ENCODE peak calls at places on chromosomes 2 and 18, in nine cellular contexts. P, G, S, N, L, Y, R, C and Q are unnamed samples.

GRCh38 chr2:159592446-159592845 is 23.9 kb downstream of the BAZ2B start:
- DNase-seq in C (no peak), R (no peak), Y (no peak), P (no peak), L (no peak), N (no peak), G (no peak), S (no peak), Q (no peak)

GRCh38 chr2:1985571-1985970 is 241.3 kb upstream of the PXDN start:
- DNase-seq in C (no peak), N (no peak), Y (no peak), S (no peak), L (no peak), G (no peak), R (no peak), P (no peak), Q (no peak)

GRCh38 chr2:67544286-67544685 is 147.2 kb downstream of the ETAA1 start:
- DNase-seq in R (no peak), N (no peak), P (no peak), S (no peak), Y (no peak), C (no peak), G (no peak), L (no peak), Q (no peak)

GRCh38 chr2:207088839-207089238 is 76.9 kb downstream of the KLF7 start:
- DNase-seq in C (no peak), R (no peak), Y (no peak), S (no peak), L (no peak), N (no peak), P (no peak), G (no peak), Q (no peak)

GRCh38 chr18:54233228-54233625 is 8.8 kb upstream of the MBD2 start:
- DNase-seq in Y (peak), S (no peak), P (no peak), G (no peak), L (no peak), C (no peak), N (no peak), R (no peak), Q (no peak)

GRCh38 chr2:236403125-236403524 is 138.9 kb upstream of the ASB18 start:
- DNase-seq in Y (no peak), L (no peak), G (no peak), R (no peak), S (no peak), N (no peak), C (no peak), P (no peak), Q (no peak)

GRCh38 chr2:156901373-156902031 is 356.0 kb upstream of the GALNT5 start:
- DNase-seq in S (no peak), R (no peak), C (peak), G (no peak), P (peak), Y (no peak), N (no peak), L (no peak), Q (no peak)

GRCh38 chr2:71934595-71935263 is 212.9 kb downstream of the CYP26B1 start:
- DNase-seq in Y (peak), L (no peak), G (no peak), S (no peak), C (peak), R (no peak), P (peak), N (no peak), Q (no peak)

GRCh38 chr2:144084114-144084661 is 435.7 kb downstream of the ZEB2 start:
- DNase-seq in G (no peak), R (no peak), N (no peak), S (no peak), C (peak), Y (peak), P (peak), L (no peak), Q (no peak)

GRCh38 chr2:2771721-2772411 is 440.8 kb upstream of the MYT1L start:
- DNase-seq in C (no peak), S (no peak), L (no peak), R (no peak), N (no peak), Y (no peak), P (no peak), G (no peak), Q (no peak)

GRCh38 chr2:172928754-172929153 is 146.9 kb upstream of the MAP3K20 start:
- DNase-seq in P (no peak), Y (peak), G (no peak), L (no peak), N (no peak), R (peak), C (peak), S (no peak), Q (no peak)

GRCh38 chr2:69893684-69894481 is at the start of gene SNRNP27:
- DNase-seq in L (peak), P (peak), S (peak), G (peak), N (peak), C (peak), Y (peak), R (peak), Q (peak)

GRCh38 chr2:120894936-120895335 is 159.3 kb downstream of the GLI2 start:
- DNase-seq in R (peak), N (no peak), L (no peak), Y (no peak), S (no peak), G (no peak), P (no peak), C (no peak), Q (no peak)

GRCh38 chr2:109521751-109522374 is 91.9 kb downstream of the SEPTIN10 start:
- DNase-seq in S (no peak), L (no peak), R (no peak), N (no peak), P (no peak), G (no peak), C (no peak), Y (no peak), Q (no peak)

GRCh38 chr2:176129825-176130152 is 284 bp downstream of the HOXD8 start:
- DNase-seq in Y (no peak), N (no peak), L (no peak), P (peak), C (no peak), R (peak), G (peak), S (no peak), Q (no peak)

GRCh38 chr2:231198291-231199173 is at the start of gene ARMC9:
- DNase-seq in C (peak), P (peak), G (peak), L (peak), N (peak), Y (peak), S (peak), R (peak), Q (peak)

GRCh38 chr2:156319811-156320490 is 12.6 kb downstream of the NR4A2 start:
- DNase-seq in N (peak), C (peak), S (no peak), P (peak), L (no peak), G (peak), R (peak), Y (no peak), Q (no peak)

GRCh38 chr18:68909579-68909978 is 111.7 kb downstream of the CCDC102B start:
- DNase-seq in G (no peak), C (no peak), N (no peak), L (no peak), R (no peak), Y (no peak), P (no peak), S (no peak), Q (no peak)